ENCODE peak calls at places on chromosome 1, in nine cellular contexts. One of them, this sample, is unnamed.

GRCh38 chr1:247681288-247681897 is 1.9 kb upstream of the OR13G1 start:
- DNase-seq in adipocyte: peak; percentile 26
- DNase-seq in kidney glomerular epithelial cell: peak; percentile 35
- DNase-seq in non-pigmented ciliary epithelial cell: peak; percentile 3
- DNase-seq in cardiac septum: no peak
- DNase-seq in heart right ventricle: no peak
- DNase-seq in hepatic stellate cell: peak; percentile 29
- DNase-seq in epithelial cell of esophagus: peak; percentile 53
- DNase-seq in uterus: peak; percentile 16
- DNase-seq in this sample: no peak

GRCh38 chr1:166981589-166981988 is 6.2 kb upstream of the ILDR2 start:
- DNase-seq in non-pigmented ciliary epithelial cell: no peak
- DNase-seq in hepatic stellate cell: no peak
- DNase-seq in cardiac septum: no peak
- DNase-seq in adipocyte: no peak
- DNase-seq in kidney glomerular epithelial cell: no peak
- DNase-seq in heart right ventricle: no peak
- DNase-seq in uterus: no peak
- DNase-seq in epithelial cell of esophagus: no peak
- DNase-seq in this sample: no peak

GRCh38 chr1:199954701-199955100 is 72.8 kb upstream of the NR5A2 start:
- DNase-seq in cardiac septum: no peak
- DNase-seq in non-pigmented ciliary epithelial cell: no peak
- DNase-seq in uterus: no peak
- DNase-seq in heart right ventricle: no peak
- DNase-seq in epithelial cell of esophagus: no peak
- DNase-seq in kidney glomerular epithelial cell: no peak
- DNase-seq in hepatic stellate cell: no peak
- DNase-seq in adipocyte: no peak
- DNase-seq in this sample: no peak

GRCh38 chr1:201605385-201605747 is 66.4 kb downstream of the NAV1 start:
- DNase-seq in non-pigmented ciliary epithelial cell: no peak
- DNase-seq in heart right ventricle: no peak
- DNase-seq in cardiac septum: no peak
- DNase-seq in epithelial cell of esophagus: no peak
- DNase-seq in kidney glomerular epithelial cell: no peak
- DNase-seq in adipocyte: no peak
- DNase-seq in uterus: no peak
- DNase-seq in hepatic stellate cell: peak; percentile 21
- DNase-seq in this sample: no peak

GRCh38 chr1:100456880-100457279 is 81.1 kb upstream of the GPR88 start:
- DNase-seq in adipocyte: no peak
- DNase-seq in non-pigmented ciliary epithelial cell: no peak
- DNase-seq in uterus: no peak
- DNase-seq in epithelial cell of esophagus: peak; percentile 41
- DNase-seq in heart right ventricle: no peak
- DNase-seq in hepatic stellate cell: no peak
- DNase-seq in kidney glomerular epithelial cell: no peak
- DNase-seq in cardiac septum: no peak
- DNase-seq in this sample: no peak

GRCh38 chr1:239619190-239619589 is 232.8 kb downstream of the CHRM3 start:
- DNase-seq in non-pigmented ciliary epithelial cell: no peak
- DNase-seq in heart right ventricle: no peak
- DNase-seq in uterus: no peak
- DNase-seq in hepatic stellate cell: no peak
- DNase-seq in adipocyte: no peak
- DNase-seq in cardiac septum: no peak
- DNase-seq in epithelial cell of esophagus: no peak
- DNase-seq in kidney glomerular epithelial cell: no peak
- DNase-seq in this sample: no peak

GRCh38 chr1:226078336-226078735 is 15.8 kb downstream of the H3-3A start:
- DNase-seq in cardiac septum: no peak
- DNase-seq in hepatic stellate cell: no peak
- DNase-seq in uterus: no peak
- DNase-seq in adipocyte: no peak
- DNase-seq in non-pigmented ciliary epithelial cell: no peak
- DNase-seq in kidney glomerular epithelial cell: no peak
- DNase-seq in heart right ventricle: no peak
- DNase-seq in epithelial cell of esophagus: no peak
- DNase-seq in this sample: no peak

GRCh38 chr1:37995773-37996379 is 6.1 kb upstream of the SF3A3 start:
- DNase-seq in adipocyte: peak; percentile 93
- DNase-seq in hepatic stellate cell: peak; percentile 53
- DNase-seq in uterus: peak; percentile 95
- DNase-seq in cardiac septum: peak; percentile 79
- DNase-seq in kidney glomerular epithelial cell: no peak
- DNase-seq in non-pigmented ciliary epithelial cell: no peak
- DNase-seq in epithelial cell of esophagus: peak; percentile 56
- DNase-seq in heart right ventricle: peak; percentile 76
- DNase-seq in this sample: peak; percentile 84

GRCh38 chr1:115506523-115507255 is 135.1 kb upstream of the VANGL1 start:
- DNase-seq in epithelial cell of esophagus: peak; percentile 57
- DNase-seq in heart right ventricle: no peak
- DNase-seq in hepatic stellate cell: no peak
- DNase-seq in cardiac septum: no peak
- DNase-seq in uterus: no peak
- DNase-seq in kidney glomerular epithelial cell: no peak
- DNase-seq in non-pigmented ciliary epithelial cell: no peak
- DNase-seq in adipocyte: no peak
- DNase-seq in this sample: no peak

GRCh38 chr1:85116856-85117255 is 68.6 kb upstream of the MCOLN3 start:
- DNase-seq in uterus: no peak
- DNase-seq in non-pigmented ciliary epithelial cell: no peak
- DNase-seq in adipocyte: no peak
- DNase-seq in hepatic stellate cell: no peak
- DNase-seq in epithelial cell of esophagus: no peak
- DNase-seq in kidney glomerular epithelial cell: no peak
- DNase-seq in heart right ventricle: no peak
- DNase-seq in cardiac septum: no peak
- DNase-seq in this sample: no peak

GRCh38 chr1:40980453-40981121 is 1.1 kb downstream of the CTPS1 start:
- DNase-seq in kidney glomerular epithelial cell: peak; percentile 57
- DNase-seq in epithelial cell of esophagus: peak; percentile 60
- DNase-seq in heart right ventricle: peak; percentile 18
- DNase-seq in cardiac septum: no peak
- DNase-seq in non-pigmented ciliary epithelial cell: no peak
- DNase-seq in hepatic stellate cell: no peak
- DNase-seq in uterus: peak; percentile 29
- DNase-seq in adipocyte: peak; percentile 34
- DNase-seq in this sample: no peak

This sample was measured in coronary artery.